ENCODE peak calls at places on chromosomes 1 and 21, in nine cellular contexts. F is C1 segment of cervical spinal cord, U is suprapubic skin, R is stomach, V is coronary artery, A is mesendoderm, E is kidney tubule cell, O is foreskin fibroblast, X is KG1. L is an unnamed sample.
A peak's percentile ranks its signal among the peaks of the same experiment; 100 is the strongest.

GRCh38 chr1:185850366-185850765 is 116.2 kb downstream of the HMCN1 start:
- DNase-seq in F (no peak), U (no peak), R (no peak), V (no peak), A (peak; percentile 63), E (peak; percentile 20), O (no peak), X (no peak), L (no peak)

GRCh38 chr1:181144238-181144637 is 55.7 kb downstream of the IER5 start:
- DNase-seq in F (no peak), U (no peak), R (no peak), V (no peak), A (no peak), E (no peak), O (no peak), X (no peak), L (no peak)

GRCh38 chr1:228101994-228102790 is 933 bp downstream of the C1orf35 start:
- DNase-seq in F (no peak), U (no peak), R (peak; percentile 53), V (no peak), A (peak; percentile 64), E (peak; percentile 58), O (no peak), X (no peak), L (peak; percentile 77)

GRCh38 chr1:24018611-24019580 is 38.8 kb upstream of the SRSF10 start:
- DNase-seq in F (peak; percentile 20), U (peak; percentile 97), R (peak; percentile 99), V (peak; percentile 99), A (peak; percentile 85), E (peak; percentile 99), O (peak; percentile 99), X (no peak), L (no peak)

GRCh38 chr1:15157524-15158399 is 4.2 kb downstream of the TMEM51 start:
- DNase-seq in F (no peak), U (no peak), R (no peak), V (no peak), A (no peak), E (no peak), O (no peak), X (no peak), L (no peak)

GRCh38 chr1:101388904-101389546 is 152.2 kb downstream of the S1PR1 start:
- DNase-seq in F (no peak), U (no peak), R (no peak), V (no peak), A (no peak), E (peak; percentile 38), O (no peak), X (no peak), L (no peak)

GRCh38 chr21:34865922-34866271 is 183.2 kb downstream of the RUNX1 start:
- DNase-seq in F (no peak), U (no peak), R (no peak), V (no peak), A (peak; percentile 98), E (no peak), O (no peak), X (no peak), L (no peak)

GRCh38 chr1:165543651-165544452 is at the start of gene LRRC52:
- DNase-seq in F (peak; percentile 13), U (no peak), R (peak; percentile 89), V (no peak), A (peak; percentile 83), E (peak; percentile 56), O (no peak), X (no peak), L (no peak)

GRCh38 chr1:29496701-29497100 is 260.4 kb downstream of the PTPRU start:
- DNase-seq in F (no peak), U (peak; percentile 48), R (no peak), V (peak; percentile 40), A (no peak), E (no peak), O (no peak), X (no peak), L (no peak)

GRCh38 chr1:116311756-116312691 is 61.0 kb upstream of the ATP1A1 start:
- DNase-seq in F (peak; percentile 25), U (no peak), R (peak; percentile 52), V (no peak), A (no peak), E (peak; percentile 79), O (no peak), X (no peak), L (no peak)

GRCh38 chr1:229661022-229661877 is 35.2 kb downstream of the URB2 start:
- DNase-seq in F (peak; percentile 73), U (peak; percentile 88), R (peak; percentile 88), V (no peak), A (peak; percentile 89), E (peak; percentile 74), O (peak; percentile 49), X (peak; percentile 24), L (peak; percentile 45)

GRCh38 chr1:109312978-109313775 is 6.4 kb upstream of the MYBPHL start:
- DNase-seq in F (peak; percentile 56), U (peak; percentile 66), R (no peak), V (peak; percentile 47), A (no peak), E (no peak), O (peak; percentile 45), X (no peak), L (no peak)

GRCh38 chr1:204127597-204128242 is 24.1 kb downstream of the ETNK2 start:
- DNase-seq in F (peak; percentile 30), U (peak; percentile 89), R (peak; percentile 72), V (peak; percentile 83), A (peak; percentile 76), E (peak; percentile 87), O (peak; percentile 86), X (peak; percentile 18), L (no peak)

GRCh38 chr1:187685338-187685737 is 856.6 kb downstream of the PLA2G4A start:
- DNase-seq in F (no peak), U (no peak), R (no peak), V (no peak), A (no peak), E (peak; percentile 5), O (peak; percentile 58), X (no peak), L (no peak)

GRCh38 chr1:15540201-15540600 is 13.6 kb downstream of the DNAJC16 start:
- DNase-seq in F (no peak), U (no peak), R (no peak), V (no peak), A (no peak), E (no peak), O (no peak), X (no peak), L (no peak)

GRCh38 chr21:40179167-40179566 is 311.9 kb downstream of the PCP4 start:
- DNase-seq in F (no peak), U (peak; percentile 64), R (no peak), V (no peak), A (no peak), E (no peak), O (no peak), X (no peak), L (no peak)